ENCODE peak calls at places on chromosomes 12 and 14, in nine cellular contexts. H is left cardiac atrium; M is breast epithelium; W is NCI-H1417; L is activated naive CD4-positive, alpha-beta T cell treated with anti-CD3 and anti-CD28 coated beads for 36 hours; Z is GM19239; K is cardiac muscle cell; V is occipital lobe; P is T follicular helper cell. T is an unnamed sample.

GRCh38 chr12:56271031-56271430 is 4.3 kb downstream of the COQ10A start:
- DNase-seq in V (no peak), L (no peak), K (peak), Z (no peak), W (no peak), P (no peak), M (no peak), H (no peak), T (no peak)

GRCh38 chr14:94173471-94173884 is 644 bp upstream of the PPP4R4 start:
- DNase-seq in M (no peak), L (peak), P (no peak), W (no peak), K (no peak), H (peak), V (no peak), Z (no peak), T (peak)

GRCh38 chr12:23552417-23552816 is 397.1 kb downstream of the SOX5 start:
- DNase-seq in P (no peak), K (no peak), W (no peak), H (no peak), Z (no peak), L (no peak), V (no peak), M (no peak), T (no peak)

GRCh38 chr14:32203928-32204357 is 874 bp upstream of the RNU6-8 start:
- DNase-seq in L (peak), M (peak), Z (no peak), P (no peak), K (no peak), H (no peak), V (no peak), W (peak), T (no peak)

GRCh38 chr14:73457935-73458218 is 469 bp downstream of the NUMB start:
- DNase-seq in M (peak), Z (no peak), V (no peak), W (no peak), H (no peak), L (no peak), P (no peak), K (no peak), T (no peak)

GRCh38 chr12:93776581-93777018 is 99.4 kb downstream of the CRADD start:
- DNase-seq in L (no peak), K (no peak), Z (no peak), H (no peak), M (no peak), W (no peak), V (no peak), P (no peak), T (no peak)

GRCh38 chr12:124270671-124271070 is 24.2 kb upstream of the RFLNA start:
- DNase-seq in L (no peak), Z (no peak), W (no peak), P (no peak), M (no peak), V (no peak), K (no peak), H (no peak), T (no peak)

GRCh38 chr14:104405566-104406226 is 173.9 kb upstream of the C14orf180 start:
- DNase-seq in H (no peak), Z (no peak), P (no peak), M (no peak), K (no peak), V (no peak), W (no peak), L (no peak), T (no peak)

GRCh38 chr12:57909056-57909455 is 32.3 kb upstream of the ATP23 start:
- DNase-seq in W (no peak), Z (no peak), H (no peak), P (no peak), L (no peak), V (no peak), M (no peak), K (no peak), T (no peak)

GRCh38 chr14:91282954-91283645 is 38.6 kb upstream of the GPR68 start:
- DNase-seq in W (no peak), K (no peak), L (no peak), Z (no peak), V (no peak), H (no peak), P (no peak), M (no peak), T (no peak)

GRCh38 chr12:6382371-6382770 is 1.6 kb upstream of the LTBR start:
- DNase-seq in P (no peak), Z (no peak), V (no peak), H (no peak), K (no peak), M (no peak), L (no peak), W (no peak), T (no peak)

GRCh38 chr14:30426463-30426862 is 132.5 kb upstream of the G2E3 start:
- DNase-seq in M (no peak), V (no peak), Z (no peak), H (no peak), W (no peak), K (no peak), L (no peak), P (no peak), T (no peak)

GRCh38 chr12:70711831-70712230 is 74.6 kb upstream of the PTPRB start:
- DNase-seq in P (no peak), K (no peak), L (no peak), Z (no peak), W (no peak), M (no peak), V (no peak), H (no peak), T (no peak)

GRCh38 chr14:90740946-90741681 is 75.1 kb downstream of the TTC7B start:
- DNase-seq in L (no peak), P (no peak), V (no peak), H (no peak), K (no peak), Z (no peak), W (no peak), M (no peak), T (no peak)

GRCh38 chr12:60529261-60529660 is 933.4 kb downstream of the SLC16A7 start:
- DNase-seq in M (no peak), H (no peak), W (no peak), Z (no peak), L (no peak), V (no peak), K (no peak), P (no peak), T (no peak)

GRCh38 chr12:28568083-28568482 is 377.8 kb downstream of the CCDC91 start:
- DNase-seq in M (no peak), Z (no peak), P (no peak), V (no peak), L (no peak), K (no peak), W (no peak), H (no peak), T (no peak)